ENCODE peak calls at places on chromosomes 16 and 17, in five cellular contexts. One of them, this sample, is unnamed.
A peak's percentile ranks its signal among the peaks of the same experiment; 100 is the strongest.

GRCh38 chr16:86033016-86033474 is 134.1 kb downstream of the IRF8 start:
- DNase-seq in posterior cingulate gyrus: peak; percentile 87
- DNase-seq in Caco-2: no peak
- DNase-seq in dermis microvascular lymphatic vessel endothelial cell: no peak
- DNase-seq in head of caudate nucleus: peak; percentile 68
- DNase-seq in this sample: peak; percentile 71

GRCh38 chr16:80924372-80924978 is 82.2 kb downstream of the CMC2 start:
- DNase-seq in posterior cingulate gyrus: peak; percentile 90
- DNase-seq in head of caudate nucleus: peak; percentile 82
- DNase-seq in dermis microvascular lymphatic vessel endothelial cell: peak; percentile 80
- DNase-seq in Caco-2: peak; percentile 49
- DNase-seq in this sample: no peak

GRCh38 chr17:38768417-38768816 is 15.9 kb downstream of the PSMB3 start:
- DNase-seq in posterior cingulate gyrus: no peak
- DNase-seq in Caco-2: no peak
- DNase-seq in head of caudate nucleus: no peak
- DNase-seq in dermis microvascular lymphatic vessel endothelial cell: no peak
- DNase-seq in this sample: no peak

GRCh38 chr16:67685388-67686112 is 18.9 kb downstream of the C16orf86 start:
- DNase-seq in head of caudate nucleus: no peak
- DNase-seq in dermis microvascular lymphatic vessel endothelial cell: no peak
- DNase-seq in Caco-2: no peak
- DNase-seq in posterior cingulate gyrus: peak; percentile 78
- DNase-seq in this sample: no peak

GRCh38 chr16:24174504-24174903 is 81.6 kb upstream of the CACNG3 start:
- DNase-seq in posterior cingulate gyrus: peak; percentile 92
- DNase-seq in Caco-2: no peak
- DNase-seq in head of caudate nucleus: peak; percentile 66
- DNase-seq in dermis microvascular lymphatic vessel endothelial cell: no peak
- DNase-seq in this sample: peak; percentile 56

GRCh38 chr16:79082955-79083354 is 517.6 kb downstream of the MAF start:
- DNase-seq in dermis microvascular lymphatic vessel endothelial cell: no peak
- DNase-seq in Caco-2: no peak
- DNase-seq in posterior cingulate gyrus: no peak
- DNase-seq in head of caudate nucleus: no peak
- DNase-seq in this sample: no peak

GRCh38 chr17:1989135-1989534 is 36.0 kb downstream of the RTN4RL1 start:
- DNase-seq in head of caudate nucleus: no peak
- DNase-seq in dermis microvascular lymphatic vessel endothelial cell: no peak
- DNase-seq in Caco-2: no peak
- DNase-seq in posterior cingulate gyrus: peak; percentile 86
- DNase-seq in this sample: no peak

GRCh38 chr17:4506892-4507291 is 8.2 kb downstream of the SPNS2 start:
- DNase-seq in Caco-2: no peak
- DNase-seq in posterior cingulate gyrus: no peak
- DNase-seq in dermis microvascular lymphatic vessel endothelial cell: no peak
- DNase-seq in head of caudate nucleus: peak; percentile 69
- DNase-seq in this sample: no peak

GRCh38 chr16:89317729-89318429 is 100.4 kb downstream of the ZNF778 start:
- DNase-seq in head of caudate nucleus: no peak
- DNase-seq in dermis microvascular lymphatic vessel endothelial cell: no peak
- DNase-seq in posterior cingulate gyrus: peak; percentile 55
- DNase-seq in Caco-2: no peak
- DNase-seq in this sample: no peak

GRCh38 chr16:72766506-72766905 is 281.4 kb downstream of the ZFHX3 start:
- DNase-seq in Caco-2: no peak
- DNase-seq in dermis microvascular lymphatic vessel endothelial cell: no peak
- DNase-seq in head of caudate nucleus: no peak
- DNase-seq in posterior cingulate gyrus: no peak
- DNase-seq in this sample: no peak

GRCh38 chr16:56347166-56347565 is 78.2 kb downstream of the AMFR start:
- DNase-seq in posterior cingulate gyrus: peak; percentile 80
- DNase-seq in Caco-2: no peak
- DNase-seq in head of caudate nucleus: no peak
- DNase-seq in dermis microvascular lymphatic vessel endothelial cell: no peak
- DNase-seq in this sample: no peak

GRCh38 chr16:6066601-6067000 is 969.0 kb upstream of the EEF2KMT start:
- DNase-seq in head of caudate nucleus: no peak
- DNase-seq in posterior cingulate gyrus: no peak
- DNase-seq in dermis microvascular lymphatic vessel endothelial cell: no peak
- DNase-seq in Caco-2: no peak
- DNase-seq in this sample: no peak

GRCh38 chr17:1053661-1054360 is 56.9 kb downstream of the TIMM22 start:
- DNase-seq in posterior cingulate gyrus: peak; percentile 78
- DNase-seq in head of caudate nucleus: no peak
- DNase-seq in dermis microvascular lymphatic vessel endothelial cell: no peak
- DNase-seq in Caco-2: no peak
- DNase-seq in this sample: no peak

GRCh38 chr17:79408251-79408650 is 202.6 kb downstream of the RBFOX3 start:
- DNase-seq in posterior cingulate gyrus: no peak
- DNase-seq in dermis microvascular lymphatic vessel endothelial cell: no peak
- DNase-seq in Caco-2: no peak
- DNase-seq in head of caudate nucleus: no peak
- DNase-seq in this sample: no peak

GRCh38 chr16:58128721-58129096 is 472 bp downstream of the CFAP20 start:
- DNase-seq in Caco-2: no peak
- DNase-seq in posterior cingulate gyrus: peak; percentile 83
- DNase-seq in dermis microvascular lymphatic vessel endothelial cell: peak; percentile 48
- DNase-seq in head of caudate nucleus: peak; percentile 61
- DNase-seq in this sample: no peak

GRCh38 chr17:82193520-82194236 is 19.0 kb downstream of the CCDC57 start:
- DNase-seq in posterior cingulate gyrus: no peak
- DNase-seq in Caco-2: no peak
- DNase-seq in head of caudate nucleus: no peak
- DNase-seq in dermis microvascular lymphatic vessel endothelial cell: no peak
- DNase-seq in this sample: no peak

GRCh38 chr17:67994827-67995567 is 1.3 kb downstream of the C17orf58 start:
- DNase-seq in Caco-2: no peak
- DNase-seq in head of caudate nucleus: peak; percentile 53
- DNase-seq in posterior cingulate gyrus: peak; percentile 47
- DNase-seq in dermis microvascular lymphatic vessel endothelial cell: peak; percentile 99
- DNase-seq in this sample: no peak

GRCh38 chr17:49656247-49656646 is 21.6 kb downstream of the SPOP start:
- DNase-seq in posterior cingulate gyrus: no peak
- DNase-seq in dermis microvascular lymphatic vessel endothelial cell: no peak
- DNase-seq in head of caudate nucleus: no peak
- DNase-seq in Caco-2: no peak
- DNase-seq in this sample: no peak

GRCh38 chr17:45228985-45229517 is 7.4 kb downstream of the FMNL1 start:
- DNase-seq in head of caudate nucleus: peak; percentile 69
- DNase-seq in dermis microvascular lymphatic vessel endothelial cell: no peak
- DNase-seq in Caco-2: peak; percentile 53
- DNase-seq in posterior cingulate gyrus: peak; percentile 94
- DNase-seq in this sample: peak; percentile 40

This sample was measured in putamen.